ENCODE peak calls at places on chromosome 13, in seven cellular contexts. One of them, this sample, is unnamed.

GRCh38 chr13:54660277-54660676 is 1631.7 kb downstream of the OLFM4 start:
- DNase-seq in IMR-90: no peak
- DNase-seq in A549: no peak
- DNase-seq in HepG2: no peak
- DNase-seq in K562: no peak
- DNase-seq in GM12878: no peak
- DNase-seq in H1: no peak
- DNase-seq in this sample: no peak

GRCh38 chr13:97067342-97067895 is 73.1 kb upstream of the OXGR1 start:
- DNase-seq in IMR-90: no peak
- DNase-seq in A549: no peak
- DNase-seq in HepG2: no peak
- DNase-seq in K562: no peak
- DNase-seq in GM12878: no peak
- DNase-seq in H1: no peak
- DNase-seq in this sample: no peak

GRCh38 chr13:36920612-36921185 is 661 bp upstream of the SMAD9 start:
- DNase-seq in IMR-90: no peak
- DNase-seq in A549: no peak
- DNase-seq in HepG2: no peak
- DNase-seq in K562: no peak
- DNase-seq in GM12878: no peak
- DNase-seq in H1: no peak
- DNase-seq in this sample: no peak

GRCh38 chr13:66644855-66645460 is 585.2 kb downstream of the PCDH9 start:
- DNase-seq in IMR-90: no peak
- DNase-seq in A549: no peak
- DNase-seq in HepG2: no peak
- DNase-seq in K562: no peak
- DNase-seq in GM12878: no peak
- DNase-seq in H1: no peak
- DNase-seq in this sample: no peak

GRCh38 chr13:44040070-44040753 is 160.5 kb downstream of the LACC1 start:
- DNase-seq in IMR-90: peak; percentile 54
- DNase-seq in A549: no peak
- DNase-seq in HepG2: no peak
- DNase-seq in K562: no peak
- DNase-seq in GM12878: no peak
- DNase-seq in H1: no peak
- DNase-seq in this sample: no peak

GRCh38 chr13:112961457-112962369 is 7.3 kb upstream of the MCF2L start:
- DNase-seq in IMR-90: no peak
- DNase-seq in A549: no peak
- DNase-seq in HepG2: no peak
- DNase-seq in K562: no peak
- DNase-seq in GM12878: no peak
- DNase-seq in H1: no peak
- DNase-seq in this sample: no peak

GRCh38 chr13:80382576-80382975 is 41.6 kb upstream of the SPRY2 start:
- DNase-seq in IMR-90: no peak
- DNase-seq in A549: no peak
- DNase-seq in HepG2: no peak
- DNase-seq in K562: no peak
- DNase-seq in GM12878: no peak
- DNase-seq in H1: no peak
- DNase-seq in this sample: no peak

GRCh38 chr13:46630419-46631183 is 77.6 kb downstream of the LRCH1 start:
- DNase-seq in IMR-90: no peak
- DNase-seq in A549: no peak
- DNase-seq in HepG2: no peak
- DNase-seq in K562: no peak
- DNase-seq in GM12878: no peak
- DNase-seq in H1: no peak
- DNase-seq in this sample: peak; percentile 30

GRCh38 chr13:77698211-77699058 is 948 bp downstream of the SLAIN1 start:
- DNase-seq in IMR-90: no peak
- DNase-seq in A549: no peak
- DNase-seq in HepG2: no peak
- DNase-seq in K562: peak; percentile 6
- DNase-seq in GM12878: no peak
- DNase-seq in H1: no peak
- DNase-seq in this sample: peak; percentile 72

GRCh38 chr13:80881495-80882482 is 540.9 kb upstream of the SPRY2 start:
- DNase-seq in IMR-90: no peak
- DNase-seq in A549: peak; percentile 1
- DNase-seq in HepG2: no peak
- DNase-seq in K562: peak; percentile 15
- DNase-seq in GM12878: no peak
- DNase-seq in H1: no peak
- DNase-seq in this sample: no peak

GRCh38 chr13:77868717-77869116 is 49.9 kb downstream of the EDNRB start:
- DNase-seq in IMR-90: peak; percentile 56
- DNase-seq in A549: no peak
- DNase-seq in HepG2: no peak
- DNase-seq in K562: no peak
- DNase-seq in GM12878: no peak
- DNase-seq in H1: no peak
- DNase-seq in this sample: no peak

GRCh38 chr13:40058757-40059236 is 403.3 kb downstream of the COG6 start:
- DNase-seq in IMR-90: no peak
- DNase-seq in A549: no peak
- DNase-seq in HepG2: no peak
- DNase-seq in K562: no peak
- DNase-seq in GM12878: peak; percentile 61
- DNase-seq in H1: no peak
- DNase-seq in this sample: no peak

GRCh38 chr13:82176761-82177160 is 1705.5 kb downstream of the SLITRK1 start:
- DNase-seq in IMR-90: no peak
- DNase-seq in A549: no peak
- DNase-seq in HepG2: no peak
- DNase-seq in K562: no peak
- DNase-seq in GM12878: no peak
- DNase-seq in H1: no peak
- DNase-seq in this sample: no peak

GRCh38 chr13:25268561-25268960 is 18.7 kb downstream of the MTMR6 start:
- DNase-seq in IMR-90: no peak
- DNase-seq in A549: no peak
- DNase-seq in HepG2: no peak
- DNase-seq in K562: no peak
- DNase-seq in GM12878: no peak
- DNase-seq in H1: no peak
- DNase-seq in this sample: no peak

GRCh38 chr13:113629814-113630213 is 28.2 kb downstream of the ATP4B start:
- DNase-seq in IMR-90: no peak
- DNase-seq in A549: no peak
- DNase-seq in HepG2: no peak
- DNase-seq in K562: no peak
- DNase-seq in GM12878: no peak
- DNase-seq in H1: no peak
- DNase-seq in this sample: no peak

GRCh38 chr13:110012102-110012739 is 225.8 kb upstream of the IRS2 start:
- DNase-seq in IMR-90: peak; percentile 97
- DNase-seq in A549: peak; percentile 91
- DNase-seq in HepG2: peak; percentile 3
- DNase-seq in K562: no peak
- DNase-seq in GM12878: no peak
- DNase-seq in H1: no peak
- DNase-seq in this sample: no peak

GRCh38 chr13:93227280-93227905 is 786 bp downstream of the GPC6 start:
- DNase-seq in IMR-90: peak; percentile 52
- DNase-seq in A549: peak; percentile 41
- DNase-seq in HepG2: peak; percentile 28
- DNase-seq in K562: peak; percentile 43
- DNase-seq in GM12878: no peak
- DNase-seq in H1: no peak
- DNase-seq in this sample: peak; percentile 74

GRCh38 chr13:112846411-112847115 is 122.5 kb upstream of the MCF2L start:
- DNase-seq in IMR-90: no peak
- DNase-seq in A549: no peak
- DNase-seq in HepG2: no peak
- DNase-seq in K562: no peak
- DNase-seq in GM12878: no peak
- DNase-seq in H1: no peak
- DNase-seq in this sample: no peak

GRCh38 chr13:70034280-70034679 is 73.3 kb upstream of the ATXN8OS start:
- DNase-seq in IMR-90: no peak
- DNase-seq in A549: no peak
- DNase-seq in HepG2: no peak
- DNase-seq in K562: no peak
- DNase-seq in GM12878: no peak
- DNase-seq in H1: no peak
- DNase-seq in this sample: no peak

DNA sequence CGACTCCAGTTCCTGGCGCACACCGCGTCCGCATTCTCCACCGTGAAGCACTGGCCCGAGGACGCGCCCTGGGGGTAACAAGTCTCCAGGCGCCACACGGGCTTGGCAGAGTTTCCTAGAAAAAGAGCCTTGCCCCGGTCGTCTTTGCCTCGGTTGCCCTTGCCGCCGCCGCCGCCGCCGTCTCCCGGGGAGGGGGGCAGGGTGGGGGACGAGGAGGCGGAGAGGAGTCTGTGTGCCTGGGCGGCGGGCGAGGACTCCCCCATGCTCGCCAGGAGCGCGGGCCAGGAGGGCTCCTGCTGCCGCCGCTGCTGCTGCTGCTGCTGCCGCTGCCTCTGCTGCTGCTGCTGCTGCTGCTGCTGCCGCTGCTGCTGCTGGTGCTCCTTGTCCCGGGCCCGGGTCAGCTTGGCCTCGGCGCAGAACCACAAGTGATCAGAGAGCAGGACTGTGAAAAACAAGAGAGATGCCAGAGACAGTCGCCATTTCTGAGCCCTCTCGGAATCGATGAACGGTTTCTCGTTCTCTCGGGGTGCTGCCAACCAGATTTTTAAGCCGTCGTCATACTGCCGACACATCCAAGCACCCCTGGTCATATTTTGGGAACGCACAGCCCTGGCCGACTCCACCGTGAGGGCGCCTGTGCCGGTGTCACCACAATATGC is 349.2 kb downstream of the LIG4 start:
- DNase-seq in IMR-90: peak; percentile 34
- DNase-seq in A549: peak; percentile 5
- DNase-seq in HepG2: no peak
- DNase-seq in K562: peak; percentile 59
- DNase-seq in GM12878: no peak
- DNase-seq in H1: no peak
- DNase-seq in this sample: peak; percentile 77
- TF ChIP-seq RFX5 in IMR-90: no peak
- TF ChIP-seq RFX5 in A549: no peak
- TF ChIP-seq RFX5 in HepG2: no peak
- TF ChIP-seq RFX5 in K562: no peak
- TF ChIP-seq RFX5 in GM12878: no peak
- TF ChIP-seq RFX5 in H1: no peak
- TF ChIP-seq RFX5 in this sample: no peak

DNA sequence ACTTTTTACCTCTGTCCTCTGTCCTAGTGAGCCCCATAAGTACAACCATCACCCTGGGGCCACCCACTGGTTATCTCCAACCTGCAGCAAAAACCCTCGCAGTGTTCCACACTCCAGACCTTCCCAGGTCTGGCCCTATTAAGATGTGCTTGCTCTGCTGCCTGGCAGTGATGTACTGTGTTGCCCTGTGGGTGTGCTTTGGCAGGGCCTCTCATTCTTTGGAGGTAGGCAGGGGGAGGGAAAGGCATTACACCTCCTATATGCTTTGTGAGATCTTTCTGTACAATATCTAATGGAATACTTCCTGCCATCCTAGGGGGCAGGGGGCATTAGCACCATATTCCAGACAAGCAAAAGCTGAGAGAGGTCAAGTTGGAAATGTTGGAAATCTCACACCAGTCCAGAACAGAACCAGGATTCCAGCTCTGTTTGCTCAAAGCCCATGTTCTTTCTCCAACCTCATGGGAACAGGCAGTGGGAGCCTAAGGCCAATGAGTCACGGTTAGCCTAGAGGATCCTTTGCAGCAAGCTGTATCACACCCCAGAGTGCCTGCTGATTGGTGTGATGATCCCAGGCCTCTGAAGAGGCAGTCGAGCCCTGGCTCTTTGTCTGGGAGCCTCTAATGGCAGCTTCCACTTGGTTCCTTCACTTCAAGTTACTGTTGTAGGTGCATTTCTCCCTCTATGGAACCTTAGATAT is 59.7 kb upstream of the UBL3 start:
- DNase-seq in IMR-90: peak; percentile 78
- DNase-seq in A549: peak; percentile 31
- DNase-seq in HepG2: no peak
- DNase-seq in K562: no peak
- DNase-seq in GM12878: no peak
- DNase-seq in H1: no peak
- DNase-seq in this sample: no peak
- TF ChIP-seq RFX5 in IMR-90: no peak
- TF ChIP-seq RFX5 in A549: no peak
- TF ChIP-seq RFX5 in HepG2: no peak
- TF ChIP-seq RFX5 in K562: no peak
- TF ChIP-seq RFX5 in GM12878: no peak
- TF ChIP-seq RFX5 in H1: no peak
- TF ChIP-seq RFX5 in this sample: no peak

DNA sequence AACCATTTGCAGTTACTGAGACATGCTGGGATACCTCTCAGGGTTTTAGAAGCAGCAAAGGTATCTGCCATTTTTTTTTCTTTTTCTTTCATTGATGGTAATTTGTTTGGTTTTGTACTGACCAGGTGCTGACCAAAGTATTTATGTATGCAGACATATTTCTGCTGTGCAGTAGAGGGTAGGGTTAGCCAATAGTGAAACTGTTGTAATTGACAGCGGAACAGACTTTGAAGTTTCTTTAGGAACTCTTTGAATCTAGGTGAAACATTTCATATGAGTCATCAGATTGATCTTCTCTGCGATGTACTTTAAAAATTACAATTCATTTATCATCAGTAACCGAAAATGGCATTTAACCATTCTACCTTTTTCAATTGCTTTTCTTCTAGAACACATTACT is 63.0 kb downstream of the ITGBL1 start:
- DNase-seq in IMR-90: no peak
- DNase-seq in A549: no peak
- DNase-seq in HepG2: no peak
- DNase-seq in K562: no peak
- DNase-seq in GM12878: no peak
- DNase-seq in H1: no peak
- DNase-seq in this sample: no peak
- TF ChIP-seq RFX5 in IMR-90: no peak
- TF ChIP-seq RFX5 in A549: no peak
- TF ChIP-seq RFX5 in HepG2: no peak
- TF ChIP-seq RFX5 in K562: no peak
- TF ChIP-seq RFX5 in GM12878: no peak
- TF ChIP-seq RFX5 in H1: no peak
- TF ChIP-seq RFX5 in this sample: no peak

DNA sequence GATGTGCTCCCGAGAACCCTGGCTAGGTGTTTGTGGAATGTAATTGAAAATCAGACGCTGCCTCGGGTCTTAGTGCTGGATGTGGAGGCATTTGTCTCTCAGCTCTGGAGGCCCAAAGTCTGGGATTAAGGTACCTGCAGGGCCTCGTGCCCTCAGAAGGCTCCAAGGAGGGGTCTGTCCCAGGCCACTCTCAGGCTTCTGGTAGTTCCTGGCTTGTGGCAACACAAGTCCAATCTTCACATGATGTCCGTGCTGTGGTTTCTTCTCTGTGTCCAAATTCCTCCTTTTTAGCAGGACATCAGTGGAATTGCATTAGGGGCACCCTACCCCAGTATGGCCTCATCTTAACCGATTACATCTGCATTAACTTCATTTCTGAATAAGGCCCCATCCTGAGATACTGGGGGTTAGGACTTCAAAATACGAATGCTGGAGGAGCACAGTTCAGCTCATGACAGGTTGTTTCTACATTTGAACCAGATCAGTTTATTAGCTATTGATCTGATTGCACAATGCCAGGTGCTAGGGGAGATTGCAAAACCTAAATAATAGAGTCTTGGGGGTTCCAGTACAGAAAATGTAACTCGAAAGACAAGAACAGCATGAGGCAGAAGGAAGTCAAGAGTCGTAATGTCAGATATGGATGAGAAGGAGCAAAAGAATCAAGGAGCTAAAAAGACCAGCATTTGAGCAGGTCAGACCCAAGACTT is 3.9 kb downstream of the ARHGEF7 start:
- DNase-seq in IMR-90: no peak
- DNase-seq in A549: no peak
- DNase-seq in HepG2: no peak
- DNase-seq in K562: no peak
- DNase-seq in GM12878: no peak
- DNase-seq in H1: no peak
- DNase-seq in this sample: no peak
- TF ChIP-seq RFX5 in IMR-90: no peak
- TF ChIP-seq RFX5 in A549: no peak
- TF ChIP-seq RFX5 in HepG2: no peak
- TF ChIP-seq RFX5 in K562: no peak
- TF ChIP-seq RFX5 in GM12878: no peak
- TF ChIP-seq RFX5 in H1: no peak
- TF ChIP-seq RFX5 in this sample: no peak